ENCODE peak calls at places on chromosomes 1 and 21, in ten cellular contexts. K, T, C, J, N, R, Z, Y, F and H are unnamed samples.
A peak's percentile ranks its signal among the peaks of the same experiment; 100 is the strongest.

GRCh38 chr21:38879912-38880577 is 74.3 kb downstream of the ETS2 start:
- DNase-seq in K (no peak), T (no peak), Y (no peak), R (no peak), Z (no peak), F (no peak), N (no peak), C (no peak), J (no peak), H (no peak)

GRCh38 chr1:201795066-201795465 is 33.9 kb upstream of the IPO9 start:
- DNase-seq in N (peak; percentile 76), K (peak; percentile 39), Z (no peak), J (no peak), T (no peak), F (no peak), Y (no peak), C (no peak), R (no peak), H (peak; percentile 44)

GRCh38 chr1:8314346-8315280 is 3.3 kb upstream of the SLC45A1 start:
- DNase-seq in J (peak; percentile 54), T (peak; percentile 27), F (peak; percentile 28), N (peak; percentile 87), Z (peak; percentile 83), R (peak; percentile 83), K (peak; percentile 93), Y (peak; percentile 79), C (peak; percentile 63), H (peak; percentile 77)

GRCh38 chr1:43241352-43241953 is 28.3 kb upstream of the TMEM125 start:
- DNase-seq in C (no peak), T (no peak), Z (no peak), R (no peak), J (no peak), K (peak; percentile 79), F (no peak), Y (no peak), N (peak; percentile 53), H (peak; percentile 27)

GRCh38 chr1:194062526-194062925 is 876.1 kb upstream of the B3GALT2 start:
- DNase-seq in Y (no peak), J (no peak), N (no peak), K (no peak), R (no peak), T (no peak), Z (no peak), C (no peak), F (no peak), H (no peak)

GRCh38 chr1:52365091-52365745 is 787 bp downstream of the CC2D1B start:
- DNase-seq in C (peak; percentile 73), Z (peak; percentile 83), Y (no peak), T (no peak), R (peak; percentile 91), K (peak; percentile 67), J (peak; percentile 8), F (no peak), N (peak; percentile 82), H (peak; percentile 79)

GRCh38 chr1:33018112-33018511 is 18.6 kb downstream of the AK2 start:
- DNase-seq in F (no peak), J (no peak), N (no peak), T (no peak), C (no peak), Z (no peak), R (no peak), K (no peak), Y (no peak), H (no peak)

GRCh38 chr1:168202941-168203654 is 22.7 kb upstream of the SFT2D2 start:
- DNase-seq in C (no peak), R (no peak), F (no peak), Z (no peak), T (no peak), Y (no peak), N (peak; percentile 89), J (no peak), K (no peak), H (peak; percentile 95)

GRCh38 chr1:9892563-9893528 is 17.2 kb downstream of the CTNNBIP1 start:
- DNase-seq in J (no peak), C (no peak), R (no peak), Y (no peak), Z (no peak), T (no peak), K (peak; percentile 77), F (no peak), N (peak; percentile 94), H (peak; percentile 90)

GRCh38 chr1:200039849-200040479 is 12.5 kb downstream of the NR5A2 start:
- DNase-seq in K (no peak), R (no peak), N (no peak), J (no peak), F (no peak), Y (no peak), C (no peak), Z (no peak), T (no peak), H (no peak)

GRCh38 chr1:91166106-91166712 is 144.4 kb upstream of the ZNF644 start:
- DNase-seq in R (no peak), N (peak; percentile 78), F (peak; percentile 15), J (peak; percentile 11), T (no peak), Y (peak; percentile 38), Z (peak; percentile 64), K (peak; percentile 57), C (peak; percentile 40), H (peak; percentile 53)

GRCh38 chr1:239816090-239816812 is 275.4 kb upstream of the FMN2 start:
- DNase-seq in Y (peak; percentile 57), J (no peak), Z (no peak), K (peak; percentile 87), T (no peak), C (peak; percentile 20), N (peak; percentile 62), R (no peak), F (no peak), H (peak; percentile 81)